ENCODE peak calls at places on chromosomes 1 and 21, in five cellular contexts. P is testis, H is Right ventricle myocardium superior, D is mesothelial cell of epicardium, B is fibroblast of mammary gland. N is an unnamed sample.

GRCh38 chr1:225879521-225880209 is 2.5 kb downstream of the TMEM63A start:
- DNase-seq in P (no peak), H (peak), D (no peak), B (no peak), N (no peak)

GRCh38 chr1:89274431-89274857 is 1.8 kb upstream of the GBP5 start:
- DNase-seq in P (no peak), H (no peak), D (no peak), B (peak), N (no peak)

GRCh38 chr1:2415801-2416208 is 3.4 kb upstream of the PEX10 start:
- DNase-seq in P (no peak), H (no peak), D (no peak), B (no peak), N (no peak)

GRCh38 chr1:172180886-172181285 is 239.6 kb upstream of the C1orf105 start:
- DNase-seq in P (peak), H (peak), D (no peak), B (peak), N (peak)

GRCh38 chr21:16002872-16003466 is 273.2 kb downstream of the USP25 start:
- DNase-seq in P (no peak), H (no peak), D (no peak), B (peak), N (no peak)

GRCh38 chr21:45430521-45431501 is 25.8 kb downstream of the COL18A1 start:
- DNase-seq in P (peak), H (no peak), D (no peak), B (peak), N (no peak)

GRCh38 chr1:12435639-12436344 is 182.2 kb downstream of the DHRS3 start:
- DNase-seq in P (no peak), H (no peak), D (no peak), B (peak), N (no peak)

GRCh38 chr1:231631717-231632116 is 5.1 kb downstream of the DISC1 start:
- DNase-seq in P (no peak), H (no peak), D (no peak), B (no peak), N (no peak)

GRCh38 chr1:93979718-93980319 is 70.6 kb upstream of the GCLM start:
- DNase-seq in P (peak), H (peak), D (no peak), B (peak), N (peak)

GRCh38 chr1:39943471-39944290 is 11.3 kb upstream of the MFSD2A start:
- DNase-seq in P (no peak), H (no peak), D (no peak), B (no peak), N (no peak)

GRCh38 chr1:66768935-66769334 is 16.7 kb downstream of the DYNLT5 start:
- DNase-seq in P (no peak), H (no peak), D (no peak), B (no peak), N (no peak)

GRCh38 chr1:12059722-12060464 is 3.2 kb upstream of the TNFRSF8 start:
- DNase-seq in P (no peak), H (no peak), D (no peak), B (no peak), N (no peak)

GRCh38 chr1:30756545-30757195 is 904 bp downstream of the LAPTM5 start:
- DNase-seq in P (peak), H (peak), D (no peak), B (peak), N (peak)

N was measured in heart right ventricle.